ENCODE peak calls at places on chromosomes 12 and 14, in six cellular contexts. P is NCI-H510A treated with DMSO at 0.1 percent for 48 hours, I is progenitor cell of endocrine pancreas, N is NCI-H345, C is posterior cingulate gyrus, O is NCI-H2171. S is an unnamed sample.

GRCh38 chr12:112029326-112029725 is 16.1 kb downstream of the ERP29 start:
- DNase-seq in P (no peak), I (no peak), N (no peak), C (no peak), O (no peak), S (no peak)

GRCh38 chr14:43595373-43595772 is 911.7 kb downstream of the FSCB start:
- DNase-seq in P (no peak), I (no peak), N (no peak), C (no peak), O (no peak), S (no peak)

GRCh38 chr14:67663633-67664032 is 10.8 kb downstream of the VTI1B start:
- DNase-seq in P (no peak), I (no peak), N (no peak), C (no peak), O (no peak), S (no peak)

GRCh38 chr12:1914116-1914911 is 4.1 kb downstream of the CACNA2D4 start:
- DNase-seq in P (no peak), I (peak), N (no peak), C (no peak), O (no peak), S (no peak)

GRCh38 chr14:93954900-93955891 is 21.2 kb downstream of the ASB2 start:
- DNase-seq in P (no peak), I (no peak), N (no peak), C (no peak), O (no peak), S (no peak)

GRCh38 chr12:26126340-26127284 is 1.8 kb upstream of the BHLHE41 start:
- DNase-seq in P (peak), I (peak), N (peak), C (peak), O (peak), S (peak)

GRCh38 chr12:89280833-89281533 is 71.3 kb downstream of the DUSP6 start:
- DNase-seq in P (peak), I (no peak), N (peak), C (no peak), O (no peak), S (peak)

GRCh38 chr12:12813120-12814101 is at the start of gene DDX47:
- DNase-seq in P (peak), I (peak), N (peak), C (peak), O (peak), S (peak)

GRCh38 chr12:64412458-64412857 is 8.3 kb downstream of the XPOT start:
- DNase-seq in P (no peak), I (no peak), N (no peak), C (no peak), O (no peak), S (no peak)

GRCh38 chr14:71165650-71166049 is 258.4 kb downstream of the PCNX1 start:
- DNase-seq in P (no peak), I (no peak), N (no peak), C (no peak), O (no peak), S (no peak)

GRCh38 chr14:59438148-59438766 is 26.9 kb downstream of the GPR135 start:
- DNase-seq in P (no peak), I (no peak), N (no peak), C (no peak), O (no peak), S (no peak)

GRCh38 chr14:67515386-67516079 is 17.6 kb upstream of the PLEKHH1 start:
- DNase-seq in P (peak), I (no peak), N (peak), C (peak), O (no peak), S (no peak)

GRCh38 chr14:104926619-104927431 is 2.1 kb downstream of the PLD4 start:
- DNase-seq in P (no peak), I (no peak), N (no peak), C (no peak), O (no peak), S (no peak)

GRCh38 chr12:123398177-123398916 is 14.4 kb downstream of the KMT5A start:
- DNase-seq in P (no peak), I (no peak), N (no peak), C (peak), O (no peak), S (no peak)

GRCh38 chr12:122097641-122098364 is 19.2 kb downstream of the MLXIP start:
- DNase-seq in P (peak), I (peak), N (peak), C (no peak), O (no peak), S (peak)

GRCh38 chr14:71321556-71322315 is 414.5 kb downstream of the PCNX1 start:
- DNase-seq in P (peak), I (no peak), N (peak), C (no peak), O (peak), S (peak)

GRCh38 chr14:24110060-24110459 is 4.5 kb upstream of the DCAF11 start:
- DNase-seq in P (no peak), I (no peak), N (no peak), C (no peak), O (no peak), S (no peak)

GRCh38 chr12:76275511-76276093 is 72.6 kb downstream of the BBS10 start:
- DNase-seq in P (no peak), I (no peak), N (no peak), C (no peak), O (no peak), S (no peak)

GRCh38 chr14:25090716-25091454 is 40.9 kb upstream of the STXBP6 start:
- DNase-seq in P (no peak), I (no peak), N (no peak), C (no peak), O (no peak), S (no peak)

GRCh38 chr14:44586910-44587309 is 79.8 kb upstream of the FSCB start:
- DNase-seq in P (peak), I (no peak), N (peak), C (no peak), O (no peak), S (peak)

GRCh38 chr12:71392521-71393145 is 47.0 kb upstream of the LGR5 start:
- DNase-seq in P (peak), I (no peak), N (peak), C (no peak), O (peak), S (peak)

GRCh38 chr12:33488036-33488435 is 48.4 kb upstream of the SYT10 start:
- DNase-seq in P (no peak), I (no peak), N (no peak), C (no peak), O (no peak), S (no peak)

GRCh38 chr14:68784298-68784910 is 8.5 kb downstream of the ZFP36L1 start:
- DNase-seq in P (no peak), I (peak), N (no peak), C (no peak), O (no peak), S (no peak)

GRCh38 chr12:31002999-31003398 is 70.7 kb upstream of the DDX11 start:
- DNase-seq in P (no peak), I (no peak), N (no peak), C (no peak), O (no peak), S (no peak)

GRCh38 chr12:30847259-30847658 is 79.3 kb upstream of the TSPAN11 start:
- DNase-seq in P (peak), I (no peak), N (peak), C (no peak), O (peak), S (peak)

GRCh38 chr14:100078997-100079561 is 13.9 kb downstream of the EVL start:
- DNase-seq in P (no peak), I (no peak), N (no peak), C (no peak), O (peak), S (no peak)

GRCh38 chr12:95099270-95099790 is 25.9 kb upstream of the NR2C1 start:
- DNase-seq in P (no peak), I (no peak), N (no peak), C (no peak), O (no peak), S (no peak)

GRCh38 chr12:81070846-81071245 is 7.0 kb upstream of the ACSS3 start:
- DNase-seq in P (no peak), I (no peak), N (no peak), C (no peak), O (no peak), S (no peak)

GRCh38 chr12:123748661-123749060 is 13.4 kb upstream of the DNAH10 start:
- DNase-seq in P (no peak), I (no peak), N (no peak), C (no peak), O (no peak), S (no peak)

GRCh38 chr14:21049263-21049662 is 7.1 kb downstream of the RNASE7 start:
- DNase-seq in P (no peak), I (no peak), N (no peak), C (no peak), O (no peak), S (no peak)

GRCh38 chr14:53491256-53491905 is 338.3 kb upstream of the DDHD1 start:
- DNase-seq in P (no peak), I (no peak), N (no peak), C (no peak), O (no peak), S (no peak)

S was measured in DMS153.